ENCODE peak calls at places on chromosomes 12 and 14, in five cellular contexts. L, W, Z, B and Y are unnamed samples.

GRCh38 chr14:105412768-105413541 is 6.7 kb upstream of the MTA1 start:
- DNase-seq in L (no peak), W (no peak), Z (no peak), B (no peak), Y (no peak)

GRCh38 chr12:27751386-27752047 is 28.5 kb upstream of the KLHL42 start:
- DNase-seq in L (peak), W (no peak), Z (peak), B (no peak), Y (no peak)

GRCh38 chr14:92513204-92513965 is at the start of gene RIN3:
- DNase-seq in L (no peak), W (peak), Z (peak), B (no peak), Y (peak)

GRCh38 chr12:52389313-52390207 is 4.1 kb upstream of the KRT84 start:
- DNase-seq in L (no peak), W (peak), Z (no peak), B (no peak), Y (no peak)

GRCh38 chr12:68899251-68899771 is 33.7 kb downstream of the CPM start:
- DNase-seq in L (peak), W (peak), Z (peak), B (no peak), Y (no peak)

GRCh38 chr14:84085493-84085892 is 1444.5 kb upstream of the FLRT2 start:
- DNase-seq in L (no peak), W (no peak), Z (no peak), B (no peak), Y (no peak)

GRCh38 chr12:121255433-121255832 is 41.1 kb downstream of the CAMKK2 start:
- DNase-seq in L (no peak), W (no peak), Z (no peak), B (no peak), Y (no peak)

GRCh38 chr12:118402251-118402650 is 25.9 kb downstream of the SUDS3 start:
- DNase-seq in L (no peak), W (no peak), Z (no peak), B (no peak), Y (no peak)

GRCh38 chr12:13799574-13799973 is 181.8 kb downstream of the GRIN2B start:
- DNase-seq in L (no peak), W (no peak), Z (no peak), B (no peak), Y (no peak)

GRCh38 chr14:81329640-81330385 is 70.3 kb downstream of the STON2 start:
- DNase-seq in L (no peak), W (no peak), Z (no peak), B (no peak), Y (no peak)

GRCh38 chr14:95452176-95452889 is 64.1 kb downstream of the SYNE3 start:
- DNase-seq in L (no peak), W (no peak), Z (no peak), B (no peak), Y (peak)

GRCh38 chr12:20822925-20823324 is 12.4 kb downstream of the SLCO1B3 start:
- DNase-seq in L (no peak), W (no peak), Z (no peak), B (no peak), Y (no peak)

GRCh38 chr14:95233702-95234241 is 76.4 kb upstream of the DICER1 start:
- DNase-seq in L (no peak), W (no peak), Z (peak), B (no peak), Y (peak)

GRCh38 chr12:97875064-97875463 is 412.5 kb downstream of the RMST start:
- DNase-seq in L (no peak), W (no peak), Z (no peak), B (no peak), Y (no peak)

GRCh38 chr14:99259327-99259726 is 12.7 kb downstream of the BCL11B start:
- DNase-seq in L (no peak), W (no peak), Z (no peak), B (no peak), Y (no peak)

DNA sequence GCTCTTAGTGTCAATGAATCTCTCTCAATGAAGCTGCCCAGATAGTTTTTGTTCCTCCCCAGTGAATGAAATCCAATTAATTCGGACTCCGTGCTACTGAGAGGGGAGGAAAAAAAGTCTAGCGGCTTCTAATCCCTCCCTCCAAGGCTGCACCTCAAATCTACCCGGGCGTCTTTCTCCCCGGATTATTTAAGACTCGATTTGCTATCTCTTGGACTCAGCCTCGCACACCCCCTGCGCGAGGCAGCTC is 134 bp downstream of the DUSP6 start:
- DNase-seq in L (no peak), W (no peak), Z (no peak), B (no peak), Y (no peak)
- TF ChIP-seq POLR2AphosphoS5 in L (no peak), W (peak), Z (no peak), B (no peak), Y (no peak)

DNA sequence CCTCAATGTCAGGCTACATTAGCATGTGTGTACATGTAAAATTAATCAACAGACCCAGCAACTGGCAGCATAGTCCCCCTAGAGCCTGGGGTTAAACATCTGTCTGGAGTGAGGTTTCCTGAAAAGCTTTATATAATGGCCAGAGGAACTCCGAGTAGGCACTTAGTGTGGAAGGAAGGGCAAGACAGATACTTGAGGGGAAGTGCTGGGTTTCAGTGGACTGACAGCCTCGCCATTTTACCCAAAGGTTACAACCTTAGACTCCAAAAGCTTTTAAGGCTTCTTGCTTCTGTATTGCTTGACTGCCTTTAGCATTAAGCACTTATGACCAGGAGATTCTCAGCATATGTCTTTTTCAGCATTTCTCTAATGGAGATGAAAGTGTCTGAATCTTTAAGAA is 430.8 kb downstream of the FLRT2 start:
- DNase-seq in L (no peak), W (no peak), Z (no peak), B (no peak), Y (no peak)
- TF ChIP-seq POLR2AphosphoS5 in L (no peak), W (no peak), Z (no peak), B (no peak), Y (no peak)

DNA sequence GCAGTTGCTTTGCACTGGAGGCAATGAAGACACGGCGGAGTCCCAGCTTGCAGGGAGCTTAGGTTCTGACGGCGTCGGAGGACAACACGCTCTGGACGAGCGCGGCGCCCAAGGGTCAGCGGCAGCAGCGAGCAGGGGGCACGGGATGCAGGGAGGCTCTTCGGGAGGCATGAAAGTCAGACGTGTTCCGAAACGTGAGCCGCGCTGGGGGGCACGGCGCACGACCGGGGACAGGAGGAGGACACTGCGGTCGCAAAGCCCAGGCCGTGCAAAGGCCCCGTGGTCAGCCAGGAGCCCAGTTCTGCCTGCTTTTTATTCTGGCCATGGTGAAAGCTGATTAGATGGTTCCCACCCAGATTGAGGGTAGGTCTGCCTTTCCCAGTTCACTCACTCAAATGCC is 294.6 kb downstream of the SNAPC1 start:
- DNase-seq in L (no peak), W (no peak), Z (no peak), B (no peak), Y (no peak)
- TF ChIP-seq POLR2AphosphoS5 in L (no peak), W (no peak), Z (no peak), B (no peak), Y (no peak)

DNA sequence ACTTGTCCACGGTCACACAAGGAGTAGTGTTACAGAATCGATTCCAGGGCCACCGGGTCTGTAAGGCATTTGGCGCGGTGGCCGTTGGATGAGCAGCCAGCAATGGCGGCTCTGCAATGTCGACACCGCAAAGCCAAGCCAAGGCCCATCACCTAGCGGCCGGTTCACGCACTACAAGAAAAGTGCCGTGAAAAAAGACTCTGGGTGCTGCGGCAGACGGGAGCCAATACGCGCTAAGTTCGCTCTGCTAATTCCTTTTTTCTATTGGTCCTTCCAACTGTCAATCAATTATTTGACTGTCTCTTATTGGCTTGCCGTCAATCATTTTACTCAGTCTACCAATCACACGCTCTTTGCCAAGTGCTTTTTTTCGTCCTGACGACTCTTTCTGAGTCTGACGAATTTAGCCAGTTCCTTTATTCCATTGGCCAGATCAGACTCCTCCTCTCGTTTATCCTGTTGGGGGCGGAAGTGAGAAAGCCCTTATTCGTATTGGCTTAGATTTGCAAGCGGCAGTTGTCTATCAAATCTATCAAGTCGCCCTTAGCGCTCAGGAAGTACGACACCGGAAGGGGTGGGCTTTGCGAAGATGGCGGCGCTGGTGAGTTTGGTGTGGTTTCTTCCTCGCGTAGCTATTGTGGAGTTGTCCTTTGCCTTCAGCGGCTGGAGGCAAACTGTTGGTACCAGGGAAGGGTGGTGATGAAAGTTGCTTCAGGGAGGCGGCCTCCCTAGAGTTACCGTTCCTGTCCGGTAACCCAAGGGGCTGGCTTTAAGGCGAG is at the start of gene NGDN:
- DNase-seq in L (peak), W (peak), Z (peak), B (peak), Y (peak)
- TF ChIP-seq POLR2AphosphoS5 in L (peak), W (peak), Z (peak), B (peak), Y (peak)

GRCh38 chr12:104752883-104753282 is 205.2 kb downstream of the SLC41A2 start:
- DNase-seq in L (no peak), W (no peak), Z (no peak), B (no peak), Y (no peak)

GRCh38 chr12:104751024-104751570 is 207.0 kb downstream of the SLC41A2 start:
- DNase-seq in L (no peak), W (no peak), Z (no peak), B (no peak), Y (no peak)

GRCh38 chr12:104752016-104752415 is 206.1 kb downstream of the SLC41A2 start:
- DNase-seq in L (no peak), W (no peak), Z (no peak), B (no peak), Y (no peak)

GRCh38 chr12:104750061-104750460 is 208.0 kb downstream of the SLC41A2 start:
- DNase-seq in L (no peak), W (no peak), Z (peak), B (no peak), Y (peak)

DNA sequence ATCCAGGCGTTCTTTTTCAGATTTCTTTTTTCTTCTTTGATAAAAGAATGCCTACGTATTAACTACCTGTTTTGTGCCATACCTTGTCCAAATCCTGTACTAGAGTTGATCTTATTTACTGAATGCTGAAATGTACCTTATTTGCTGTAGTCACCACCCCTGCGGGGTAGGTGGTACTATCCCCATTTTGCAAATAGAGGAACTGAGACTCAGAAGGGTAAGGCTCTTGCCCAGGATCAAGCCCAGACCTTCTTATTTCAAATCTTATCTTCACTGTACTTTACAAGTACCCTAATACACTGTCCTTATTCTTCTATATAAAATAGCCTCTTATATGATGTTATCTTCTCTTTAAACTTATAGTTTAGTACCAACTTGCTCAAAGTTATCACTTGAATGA is 206.5 kb downstream of the SLC41A2 start:
- DNase-seq in L (no peak), W (no peak), Z (no peak), B (no peak), Y (peak)
- TF ChIP-seq POLR2AphosphoS5 in L (no peak), W (no peak), Z (no peak), B (no peak), Y (no peak)

GRCh38 chr12:123064356-123064755 is 83.9 kb downstream of the ARL6IP4 start:
- DNase-seq in L (no peak), W (peak), Z (peak), B (no peak), Y (no peak)

GRCh38 chr12:123062682-123063426 is 82.4 kb downstream of the ARL6IP4 start:
- DNase-seq in L (peak), W (no peak), Z (no peak), B (peak), Y (no peak)

GRCh38 chr12:123065666-123066457 is 85.0 kb downstream of the PITPNM2 start:
- DNase-seq in L (no peak), W (no peak), Z (no peak), B (no peak), Y (no peak)

GRCh38 chr12:123063535-123063934 is 83.1 kb downstream of the ARL6IP4 start:
- DNase-seq in L (no peak), W (no peak), Z (no peak), B (no peak), Y (no peak)

DNA sequence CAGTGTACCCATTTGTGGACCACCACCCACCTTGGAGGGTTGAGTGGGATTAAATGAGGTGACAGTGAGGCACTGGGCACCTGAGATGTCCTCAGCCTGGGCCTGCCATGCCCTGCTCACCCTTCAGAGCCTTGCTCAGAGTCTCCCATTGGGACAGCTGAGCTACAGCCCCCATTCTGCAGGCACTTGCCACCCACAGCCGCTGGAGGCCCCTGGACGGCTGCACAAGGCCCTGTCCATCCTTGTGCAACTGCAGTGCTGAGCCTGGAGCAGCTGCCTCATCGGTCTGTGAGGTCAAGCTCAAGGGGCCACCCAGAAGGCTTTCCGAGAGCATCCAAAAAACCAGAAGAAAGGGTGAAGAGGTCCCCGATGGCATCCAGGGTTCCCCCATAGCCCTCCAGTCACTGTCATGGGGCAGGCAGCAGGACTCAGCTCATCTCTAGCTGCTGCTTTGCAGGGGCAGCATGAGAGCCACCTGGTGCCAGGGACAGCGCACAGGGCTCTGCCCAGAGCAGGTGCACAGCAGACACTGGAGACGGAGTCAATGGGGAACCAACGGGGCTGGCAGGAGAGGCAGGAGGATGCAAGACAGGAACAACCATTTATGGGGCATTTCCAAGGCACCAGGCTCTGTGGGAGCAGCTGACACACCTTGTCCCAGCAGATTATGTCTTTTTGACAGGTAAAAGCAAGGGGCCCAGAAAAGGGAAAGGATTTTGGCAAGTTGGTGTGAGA is 84.6 kb downstream of the ARL6IP4 start:
- DNase-seq in L (no peak), W (no peak), Z (no peak), B (no peak), Y (no peak)
- TF ChIP-seq POLR2AphosphoS5 in L (no peak), W (no peak), Z (no peak), B (no peak), Y (no peak)

GRCh38 chr14:30223385-30223785 is 295.7 kb upstream of the PRKD1 start:
- DNase-seq in L (peak), W (peak), Z (peak), B (peak), Y (no peak)
- TF ChIP-seq POLR2AphosphoS5 in L (peak), W (peak), Z (peak), B (peak), Y (no peak)

DNA sequence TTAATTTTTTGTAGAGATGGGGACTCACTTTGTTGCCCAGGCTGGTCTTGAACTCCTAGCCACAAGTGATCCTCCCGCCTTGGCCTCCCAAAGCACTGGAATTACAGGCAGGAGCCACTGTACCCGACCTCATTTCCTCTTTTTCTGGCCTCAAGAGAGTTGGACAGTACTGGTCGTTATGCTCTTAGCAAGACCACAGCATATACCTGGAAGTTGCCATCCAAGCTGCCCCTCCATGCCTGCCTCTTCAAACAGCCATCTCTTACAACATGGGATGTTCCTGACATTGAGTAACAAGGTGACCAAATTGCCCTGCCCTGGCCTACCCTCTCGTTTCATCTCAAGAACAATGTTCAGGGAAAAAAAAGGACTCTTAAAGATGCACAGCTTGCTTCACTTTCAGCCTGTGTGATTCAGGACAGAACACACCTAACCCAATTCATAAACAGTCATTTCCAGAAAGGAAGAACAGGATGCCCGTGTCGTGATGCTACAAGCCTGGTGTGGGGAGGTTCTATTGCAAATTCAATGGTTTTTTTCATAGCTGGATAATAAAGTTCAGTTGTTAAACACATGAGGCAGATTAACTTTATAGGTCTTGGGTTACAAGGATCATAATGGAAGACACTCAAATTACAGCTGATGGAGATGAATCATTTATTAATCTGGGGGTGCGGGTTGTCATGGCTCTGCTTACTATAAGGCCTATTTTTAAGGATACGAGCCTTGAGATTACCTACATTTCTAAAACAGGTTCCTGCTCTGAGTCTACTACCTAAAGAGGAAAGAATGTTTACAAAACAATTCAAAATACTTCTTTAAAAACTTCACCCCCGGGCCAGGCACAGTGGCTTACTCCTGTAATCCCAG is 11.9 kb downstream of the GLTP start:
- DNase-seq in L (no peak), W (no peak), Z (no peak), B (no peak), Y (no peak)
- TF ChIP-seq POLR2AphosphoS5 in L (no peak), W (no peak), Z (peak), B (no peak), Y (no peak)